ENCODE peak calls at places on chromosomes 11 and 22, in four cellular contexts. One of them, this sample, is unnamed. For H3K27me3 and H3K36me3, the result is how much of the 10 kb centered on the place peaks cover.

GRCh38 chr22:37801946-37802309 is 5.8 kb upstream of the GCAT start:
- DNase-seq in colonic mucosa: peak
- DNase-seq in neural progenitor cell: no peak
- DNase-seq in ovary: no peak
- DNase-seq in this sample: no peak

GRCh38 chr22:45743687-45744086 is 72.1 kb downstream of the ATXN10 start:
- DNase-seq in colonic mucosa: no peak
- DNase-seq in neural progenitor cell: no peak
- DNase-seq in ovary: no peak
- DNase-seq in this sample: no peak

GRCh38 chr11:69801513-69802335 is 17.5 kb downstream of the FGF3 start:
- DNase-seq in colonic mucosa: peak
- DNase-seq in ovary: no peak
- DNase-seq in neural progenitor cell: peak
- DNase-seq in this sample: peak

GRCh38 chr11:63668396-63668795 is 2.8 kb downstream of the ATL3 start:
- DNase-seq in ovary: no peak
- DNase-seq in neural progenitor cell: no peak
- DNase-seq in colonic mucosa: no peak
- DNase-seq in this sample: no peak

GRCh38 chr11:85826096-85826855 is 15.3 kb upstream of the SYTL2 start:
- DNase-seq in ovary: peak
- DNase-seq in colonic mucosa: no peak
- DNase-seq in neural progenitor cell: peak
- DNase-seq in this sample: peak

GRCh38 chr11:103480421-103480820 is 371.2 kb downstream of the DYNC2H1 start:
- DNase-seq in ovary: no peak
- DNase-seq in neural progenitor cell: no peak
- DNase-seq in colonic mucosa: no peak
- DNase-seq in this sample: no peak

GRCh38 chr11:108239076-108239475 is 16.2 kb downstream of the ATM start:
- DNase-seq in colonic mucosa: no peak
- DNase-seq in neural progenitor cell: no peak
- DNase-seq in ovary: no peak
- DNase-seq in this sample: no peak

GRCh38 chr22:39723463-39723862 is 152.9 kb downstream of the CACNA1I start:
- DNase-seq in ovary: no peak
- DNase-seq in colonic mucosa: no peak
- DNase-seq in neural progenitor cell: no peak
- DNase-seq in this sample: no peak

GRCh38 chr11:105135873-105136272 is 3.7 kb downstream of the CARD18 start:
- DNase-seq in colonic mucosa: no peak
- DNase-seq in neural progenitor cell: no peak
- DNase-seq in ovary: no peak
- DNase-seq in this sample: no peak

GRCh38 chr11:45182902-45183301 is 36.5 kb downstream of the PRDM11 start:
- DNase-seq in colonic mucosa: no peak
- DNase-seq in neural progenitor cell: peak
- DNase-seq in ovary: no peak
- DNase-seq in this sample: peak

GRCh38 chr11:6586434-6587359 is 16.7 kb downstream of the RRP8 start:
- DNase-seq in neural progenitor cell: peak
- DNase-seq in ovary: no peak
- DNase-seq in colonic mucosa: peak
- DNase-seq in this sample: peak

GRCh38 chr11:64865286-64866172 is 12.9 kb downstream of the EHD1 start:
- DNase-seq in ovary: no peak
- DNase-seq in neural progenitor cell: no peak
- DNase-seq in colonic mucosa: no peak
- DNase-seq in this sample: peak

GRCh38 chr11:75150879-75151278 is at the start of gene SLCO2B1:
- DNase-seq in neural progenitor cell: no peak
- DNase-seq in colonic mucosa: peak
- DNase-seq in ovary: no peak
- DNase-seq in this sample: no peak

GRCh38 chr22:47724751-47725150 is 962.3 kb downstream of the TBC1D22A start:
- DNase-seq in colonic mucosa: no peak
- DNase-seq in ovary: no peak
- DNase-seq in neural progenitor cell: no peak
- DNase-seq in this sample: no peak

GRCh38 chr11:134612416-134613030 is 200.5 kb upstream of the B3GAT1 start:
- DNase-seq in colonic mucosa: no peak
- DNase-seq in neural progenitor cell: no peak
- DNase-seq in ovary: no peak
- DNase-seq in this sample: peak

GRCh38 chr11:91136631-91137030 is 913.8 kb upstream of the CHORDC1 start:
- DNase-seq in neural progenitor cell: no peak
- DNase-seq in colonic mucosa: no peak
- DNase-seq in ovary: no peak
- DNase-seq in this sample: no peak

GRCh38 chr22:27247691-27248434 is 553.7 kb downstream of the MN1 start:
- DNase-seq in neural progenitor cell: no peak
- DNase-seq in colonic mucosa: no peak
- DNase-seq in ovary: peak
- DNase-seq in this sample: no peak

GRCh38 chr11:104624021-104624420 is 274.2 kb downstream of the CASP12 start:
- DNase-seq in neural progenitor cell: no peak
- DNase-seq in colonic mucosa: no peak
- DNase-seq in ovary: no peak
- DNase-seq in this sample: no peak

GRCh38 chr11:118572075-118572913 is at the start of gene ARCN1:
- DNase-seq in colonic mucosa: peak
- DNase-seq in ovary: peak
- DNase-seq in neural progenitor cell: peak
- DNase-seq in this sample: peak

GRCh38 chr22:30286813-30287625 is 2.3 kb downstream of the CASTOR1 start:
- DNase-seq in ovary: peak
- DNase-seq in colonic mucosa: peak
- DNase-seq in neural progenitor cell: peak
- DNase-seq in this sample: peak

GRCh38 chr11:47331454-47332302 is 20.8 kb downstream of the MYBPC3 start:
- DNase-seq in colonic mucosa: peak
- DNase-seq in ovary: no peak
- DNase-seq in neural progenitor cell: no peak
- DNase-seq in this sample: peak

GRCh38 chr22:29082826-29083545 is 10.2 kb downstream of the KREMEN1 start:
- DNase-seq in ovary: no peak
- DNase-seq in colonic mucosa: no peak
- DNase-seq in neural progenitor cell: no peak
- DNase-seq in this sample: no peak

GRCh38 chr11:102807921-102808320 is 10.0 kb upstream of the MMP1 start:
- DNase-seq in ovary: no peak
- DNase-seq in colonic mucosa: no peak
- DNase-seq in neural progenitor cell: peak
- DNase-seq in this sample: peak

GRCh38 chr11:6404341-6405038 is 14.2 kb downstream of the SMPD1 start:
- DNase-seq in neural progenitor cell: peak
- DNase-seq in ovary: no peak
- DNase-seq in colonic mucosa: no peak
- DNase-seq in this sample: peak

GRCh38 chr11:71996946-71997345 is 1.8 kb upstream of the IL18BP start:
- DNase-seq in colonic mucosa: no peak
- DNase-seq in ovary: no peak
- DNase-seq in neural progenitor cell: no peak
- DNase-seq in this sample: no peak

GRCh38 chr11:70448983-70449567 is 50.7 kb downstream of the CTTN start:
- DNase-seq in neural progenitor cell: no peak
- DNase-seq in ovary: no peak
- DNase-seq in colonic mucosa: no peak
- DNase-seq in this sample: peak

GRCh38 chr11:46273511-46274205 is 3.8 kb upstream of the CREB3L1 start:
- DNase-seq in ovary: peak
- DNase-seq in neural progenitor cell: no peak
- DNase-seq in colonic mucosa: peak
- DNase-seq in this sample: no peak

GRCh38 chr11:69904331-69905201 is 85.3 kb upstream of the FGF3 start:
- DNase-seq in neural progenitor cell: no peak
- DNase-seq in ovary: no peak
- DNase-seq in colonic mucosa: no peak
- DNase-seq in this sample: no peak

GRCh38 chr11:11072067-11072466 is 214.2 kb upstream of the ZBED5 start:
- DNase-seq in ovary: no peak
- DNase-seq in neural progenitor cell: no peak
- DNase-seq in colonic mucosa: no peak
- DNase-seq in this sample: peak

GRCh38 chr11:11074686-11075370 is 217.0 kb upstream of the ZBED5 start:
- DNase-seq in neural progenitor cell: no peak
- DNase-seq in colonic mucosa: no peak
- DNase-seq in ovary: no peak
- DNase-seq in this sample: no peak

GRCh38 chr11:11075515-11076171 is 217.8 kb upstream of the ZBED5 start:
- DNase-seq in colonic mucosa: no peak
- DNase-seq in ovary: no peak
- DNase-seq in neural progenitor cell: no peak
- DNase-seq in this sample: peak

GRCh38 chr11:11076276-11076675 is 218.4 kb upstream of the ZBED5 start:
- DNase-seq in neural progenitor cell: no peak
- DNase-seq in ovary: no peak
- DNase-seq in colonic mucosa: no peak
- DNase-seq in this sample: no peak

DNA sequence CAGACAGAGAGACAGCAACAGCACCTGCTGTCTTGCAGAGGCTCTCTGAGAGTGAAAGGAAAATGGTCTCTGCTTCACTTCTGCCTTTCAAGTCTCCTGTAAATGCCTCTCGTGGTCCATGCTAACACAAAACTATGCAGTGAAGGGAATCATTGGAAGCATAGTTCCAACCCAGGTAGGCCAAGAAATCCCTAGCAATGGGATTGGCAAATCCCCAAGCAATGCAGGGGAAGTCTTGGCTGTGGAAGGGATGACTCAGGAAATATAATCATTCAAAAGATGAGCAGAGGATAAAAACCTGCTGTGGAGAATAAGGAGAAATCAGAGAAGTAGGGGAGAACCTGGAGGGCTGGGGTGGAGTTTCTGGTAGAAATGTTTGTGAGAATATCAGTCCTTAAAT is 216.1 kb upstream of the ZBED5 start:
- DNase-seq in neural progenitor cell: no peak
- DNase-seq in colonic mucosa: no peak
- DNase-seq in ovary: no peak
- DNase-seq in this sample: no peak
- H3K27me3 ChIP-seq in neural progenitor cell: under half
- H3K27me3 ChIP-seq in colonic mucosa: under half
- H3K27me3 ChIP-seq in ovary: under half
- H3K27me3 ChIP-seq in this sample: under half

GRCh38 chr11:66696186-66696585 is 18.5 kb upstream of the RBM4B start:
- DNase-seq in ovary: no peak
- DNase-seq in neural progenitor cell: no peak
- DNase-seq in colonic mucosa: no peak
- DNase-seq in this sample: no peak
- H3K36me3 ChIP-seq in ovary: under half
- H3K36me3 ChIP-seq in neural progenitor cell: under half
- H3K36me3 ChIP-seq in colonic mucosa: under half
- H3K36me3 ChIP-seq in this sample: under half

GRCh38 chr11:111982019-111982464 is 43.2 kb upstream of the DLAT start:
- DNase-seq in ovary: peak
- DNase-seq in colonic mucosa: peak
- DNase-seq in neural progenitor cell: peak
- DNase-seq in this sample: peak
- H3K27me3 ChIP-seq in ovary: under half
- H3K27me3 ChIP-seq in colonic mucosa: under half
- H3K27me3 ChIP-seq in neural progenitor cell: under half
- H3K27me3 ChIP-seq in this sample: under half

DNA sequence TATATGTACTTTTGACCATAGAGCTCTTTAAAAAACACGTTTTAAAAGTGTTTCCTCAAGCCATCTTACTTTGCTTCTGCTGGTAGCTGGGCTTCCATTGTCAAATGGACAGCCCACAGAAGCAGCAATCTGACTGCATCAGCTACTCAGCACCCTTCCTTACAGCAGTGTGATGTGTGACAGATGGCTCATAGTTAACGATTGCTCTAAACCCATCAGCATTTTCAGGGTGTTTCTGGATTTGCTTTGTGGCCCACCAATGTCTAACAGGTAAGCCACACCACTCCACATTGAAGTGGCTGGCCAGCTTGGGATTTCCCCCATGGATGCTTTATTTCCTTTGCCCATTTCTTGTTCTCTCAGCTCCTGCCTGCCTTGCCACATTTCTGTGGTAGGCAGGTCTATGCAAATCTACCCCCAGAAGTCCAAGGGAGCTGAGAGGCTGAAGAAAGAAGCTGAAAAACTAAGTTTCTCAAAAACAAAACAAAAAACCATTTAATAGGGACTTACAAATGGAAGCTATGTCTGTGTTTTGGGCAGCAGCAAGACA is 7.3 kb upstream of the FAR1 start:
- DNase-seq in neural progenitor cell: no peak
- DNase-seq in colonic mucosa: no peak
- DNase-seq in ovary: no peak
- DNase-seq in this sample: no peak
- H3K36me3 ChIP-seq in neural progenitor cell: under half
- H3K36me3 ChIP-seq in colonic mucosa: under half
- H3K36me3 ChIP-seq in ovary: under half
- H3K36me3 ChIP-seq in this sample: under half

DNA sequence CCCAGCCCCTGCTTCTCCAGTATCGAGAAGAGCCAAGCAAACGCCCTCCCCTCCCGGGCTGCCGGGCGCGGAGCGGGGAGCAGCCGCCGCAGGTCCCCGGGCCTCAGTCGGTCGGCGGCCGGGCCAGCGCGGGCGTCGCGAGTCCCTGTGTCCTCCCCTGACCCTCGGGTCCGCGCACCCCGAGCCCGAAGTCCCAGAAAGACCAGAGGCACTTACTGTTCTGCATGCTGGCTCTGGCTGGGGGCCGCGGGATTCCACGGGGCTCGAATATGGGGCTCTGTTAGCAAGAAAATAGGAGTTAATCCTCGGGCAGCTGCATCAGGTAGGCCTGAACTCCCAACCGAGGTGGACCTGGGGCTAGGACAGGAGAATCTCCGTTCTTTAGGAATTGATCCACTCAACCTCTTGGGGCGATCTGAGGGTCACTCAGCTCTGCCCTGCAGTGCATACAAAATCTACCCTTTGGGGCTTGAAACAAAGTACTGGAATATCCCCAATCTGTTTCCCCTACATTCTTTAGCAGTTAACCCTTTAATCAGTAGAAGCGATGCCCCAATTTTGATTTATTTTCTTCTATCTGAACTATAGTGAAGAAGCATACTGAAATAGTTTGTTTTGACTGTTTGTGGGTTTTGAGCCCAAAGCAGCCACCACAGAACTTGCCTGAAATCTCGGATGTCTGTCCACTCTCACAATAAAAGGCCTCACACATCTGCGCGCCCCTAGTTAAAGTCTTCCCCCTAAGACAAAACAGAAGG is 4.8 kb downstream of the PAX6 start:
- DNase-seq in ovary: no peak
- DNase-seq in colonic mucosa: peak
- DNase-seq in neural progenitor cell: peak
- DNase-seq in this sample: no peak
- H3K27me3 ChIP-seq in ovary: under half
- H3K27me3 ChIP-seq in colonic mucosa: half or more
- H3K27me3 ChIP-seq in neural progenitor cell: half or more
- H3K27me3 ChIP-seq in this sample: half or more